ENCODE peak calls at places on chromosomes 6 and 20, in eight cellular contexts. V is testis, E is T-helper 2 cell, X is H9, Y is AG08396, R is B cell, B is hepatic stellate cell, N is endothelial cell. A is an unnamed sample.

GRCh38 chr20:43667341-43668132 is 623 bp downstream of the MYBL2 start:
- DNase-seq in Y (no peak), R (peak), V (no peak), X (peak), B (peak), N (peak), E (no peak), A (peak)

GRCh38 chr20:63061701-63062100 is 54.9 kb upstream of the BHLHE23 start:
- DNase-seq in Y (no peak), V (no peak), R (no peak), B (no peak), N (no peak), E (no peak), X (peak), A (no peak)

GRCh38 chr6:132964868-132965382 is 150.6 kb downstream of the RPS12 start:
- DNase-seq in Y (no peak), X (no peak), R (no peak), B (no peak), V (no peak), N (no peak), E (no peak), A (no peak)

GRCh38 chr6:42417641-42418112 is 34.0 kb downstream of the TRERF1 start:
- DNase-seq in E (no peak), X (no peak), Y (no peak), R (no peak), V (no peak), B (no peak), N (no peak), A (no peak)

GRCh38 chr20:48933017-48933766 is 11.7 kb downstream of the ARFGEF2 start:
- DNase-seq in N (no peak), B (no peak), X (no peak), E (no peak), Y (no peak), V (no peak), R (no peak), A (peak)

GRCh38 chr6:160010067-160010466 is 41.2 kb downstream of the IGF2R start:
- DNase-seq in V (peak), X (no peak), N (no peak), E (no peak), Y (peak), R (no peak), B (peak), A (no peak)

GRCh38 chr20:3168079-3168828 is 5.1 kb downstream of the LZTS3 start:
- DNase-seq in Y (no peak), B (no peak), R (peak), E (no peak), N (no peak), V (no peak), X (peak), A (no peak)

GRCh38 chr20:49496043-49496442 is 13.6 kb upstream of the KCNB1 start:
- DNase-seq in E (no peak), R (no peak), N (no peak), V (no peak), X (no peak), B (no peak), Y (no peak), A (no peak)

GRCh38 chr6:111347589-111347988 is 135.4 kb downstream of the REV3L start:
- DNase-seq in N (no peak), E (no peak), B (no peak), Y (no peak), V (no peak), R (no peak), X (no peak), A (no peak)